ENCODE peak calls at places on chromosomes 3 and 15, in ten cellular contexts. Y, I, C, G, T, R, U, B, V and X are unnamed samples.

GRCh38 chr3:77795013-77795412 is 755.1 kb downstream of the ROBO2 start:
- DNase-seq in T (no peak), B (no peak), U (no peak), C (no peak), G (peak; percentile 28), R (peak; percentile 14), I (no peak), Y (no peak), V (no peak), X (no peak)

GRCh38 chr3:65483475-65483874 is 555.2 kb downstream of the MAGI1 start:
- DNase-seq in C (peak; percentile 83), G (peak; percentile 81), I (peak; percentile 72), U (no peak), T (no peak), B (no peak), V (no peak), R (no peak), Y (no peak), X (no peak)

GRCh38 chr3:5071061-5071460 is 51.0 kb upstream of the ARL8B start:
- DNase-seq in U (no peak), C (no peak), I (peak; percentile 86), V (no peak), B (no peak), G (no peak), T (no peak), Y (no peak), R (no peak), X (no peak)

GRCh38 chr3:171173732-171174131 is 147.2 kb upstream of the SLC2A2 start:
- DNase-seq in R (peak; percentile 25), G (no peak), U (no peak), Y (no peak), C (peak; percentile 68), V (no peak), B (no peak), I (no peak), T (no peak), X (no peak)

GRCh38 chr3:31974454-31974853 is 6.6 kb downstream of the OSBPL10 start:
- DNase-seq in V (peak; percentile 35), G (no peak), B (no peak), T (no peak), Y (no peak), U (no peak), C (no peak), R (no peak), I (no peak), X (no peak)

GRCh38 chr15:38168472-38169057 is 84.1 kb upstream of the SPRED1 start:
- DNase-seq in V (no peak), R (no peak), G (no peak), U (no peak), I (peak; percentile 22), C (no peak), Y (no peak), B (no peak), T (no peak), X (no peak)

GRCh38 chr3:142129516-142130171 is 19.7 kb downstream of the TFDP2 start:
- DNase-seq in T (no peak), Y (no peak), U (no peak), C (no peak), G (no peak), B (no peak), I (no peak), V (no peak), R (no peak), X (no peak)

GRCh38 chr3:188673509-188674239 is 498.1 kb upstream of the TPRG1 start:
- DNase-seq in Y (no peak), G (no peak), R (no peak), C (no peak), T (no peak), U (no peak), I (peak; percentile 94), V (no peak), B (no peak), X (no peak)

GRCh38 chr15:83698294-83698693 is 44.4 kb downstream of the ADAMTSL3 start:
- DNase-seq in I (peak; percentile 46), C (peak; percentile 90), R (no peak), V (no peak), U (no peak), T (no peak), Y (no peak), G (peak; percentile 27), B (no peak), X (no peak)

GRCh38 chr3:21912656-21913055 is 161.6 kb upstream of the ZNF385D start:
- DNase-seq in Y (no peak), C (no peak), U (no peak), G (no peak), V (no peak), R (no peak), B (no peak), T (no peak), I (peak; percentile 75), X (no peak)